ENCODE peak calls at places on chromosome 10, in five cellular contexts. One of them, this sample, is unnamed.

GRCh38 chr10:10642741-10643280 is 374.9 kb upstream of the CELF2 start:
- DNase-seq in transverse colon: no peak
- DNase-seq in CD8-positive, alpha-beta T cell: no peak
- DNase-seq in fibroblast of lung: peak
- DNase-seq in uterus: peak
- DNase-seq in this sample: peak

GRCh38 chr10:89283174-89283987 is 18.5 kb upstream of the IFIT2 start:
- DNase-seq in uterus: no peak
- DNase-seq in CD8-positive, alpha-beta T cell: no peak
- DNase-seq in transverse colon: no peak
- DNase-seq in fibroblast of lung: peak
- DNase-seq in this sample: peak

GRCh38 chr10:86247588-86247987 is 119.0 kb downstream of the GRID1 start:
- DNase-seq in transverse colon: no peak
- DNase-seq in CD8-positive, alpha-beta T cell: no peak
- DNase-seq in fibroblast of lung: no peak
- DNase-seq in uterus: no peak
- DNase-seq in this sample: no peak

GRCh38 chr10:88893611-88894010 is 13.6 kb downstream of the STAMBPL1 start:
- DNase-seq in uterus: peak
- DNase-seq in CD8-positive, alpha-beta T cell: no peak
- DNase-seq in transverse colon: no peak
- DNase-seq in fibroblast of lung: peak
- DNase-seq in this sample: peak

GRCh38 chr10:68628576-68629127 is 68.5 kb downstream of the TET1 start:
- DNase-seq in uterus: no peak
- DNase-seq in transverse colon: peak
- DNase-seq in fibroblast of lung: peak
- DNase-seq in CD8-positive, alpha-beta T cell: no peak
- DNase-seq in this sample: peak

GRCh38 chr10:72170263-72170662 is 45.5 kb upstream of the ANAPC16 start:
- DNase-seq in fibroblast of lung: peak
- DNase-seq in CD8-positive, alpha-beta T cell: no peak
- DNase-seq in uterus: no peak
- DNase-seq in transverse colon: peak
- DNase-seq in this sample: peak

GRCh38 chr10:103079946-103080345 is 113.1 kb downstream of the NT5C2 start:
- DNase-seq in uterus: no peak
- DNase-seq in transverse colon: no peak
- DNase-seq in fibroblast of lung: no peak
- DNase-seq in CD8-positive, alpha-beta T cell: no peak
- DNase-seq in this sample: no peak

GRCh38 chr10:102669206-102670064 is 25.2 kb downstream of the TRIM8 start:
- DNase-seq in transverse colon: peak
- DNase-seq in uterus: no peak
- DNase-seq in fibroblast of lung: peak
- DNase-seq in CD8-positive, alpha-beta T cell: no peak
- DNase-seq in this sample: no peak

GRCh38 chr10:74827045-74827441 is 643 bp downstream of the KAT6B start:
- DNase-seq in uterus: no peak
- DNase-seq in CD8-positive, alpha-beta T cell: no peak
- DNase-seq in transverse colon: no peak
- DNase-seq in fibroblast of lung: no peak
- DNase-seq in this sample: no peak

DNA sequence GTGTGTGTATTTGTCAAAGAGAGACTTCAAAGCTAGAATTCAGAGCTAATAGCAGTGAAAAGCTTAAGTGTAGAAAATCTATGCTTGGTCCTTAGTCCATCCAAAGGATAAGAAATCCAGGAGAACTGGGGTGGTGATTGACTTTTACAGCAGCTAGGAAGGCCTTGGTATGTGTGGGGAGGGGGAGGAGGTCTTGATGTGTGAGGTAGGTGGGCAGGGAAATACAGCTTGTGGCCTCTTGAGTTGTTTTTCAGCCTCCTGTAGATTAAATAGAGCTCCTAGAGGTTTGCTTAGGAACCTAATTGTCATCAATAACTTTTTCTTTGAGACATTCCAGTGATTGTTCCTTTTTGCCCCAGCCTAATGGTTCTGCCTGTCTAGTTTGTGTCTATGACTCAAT is 2.5 kb downstream of the HECTD2 start:
- DNase-seq in transverse colon: no peak
- DNase-seq in uterus: no peak
- DNase-seq in fibroblast of lung: peak
- DNase-seq in CD8-positive, alpha-beta T cell: no peak
- DNase-seq in this sample: no peak
- H3K4me3 ChIP-seq in transverse colon: no peak
- H3K4me3 ChIP-seq in uterus: no peak
- H3K4me3 ChIP-seq in fibroblast of lung: peak
- H3K4me3 ChIP-seq in CD8-positive, alpha-beta T cell: no peak
- H3K4me3 ChIP-seq in this sample: no peak

GRCh38 chr10:100879741-100880360 is 32.9 kb upstream of the SLF2 start:
- DNase-seq in uterus: no peak
- DNase-seq in CD8-positive, alpha-beta T cell: no peak
- DNase-seq in transverse colon: no peak
- DNase-seq in fibroblast of lung: no peak
- DNase-seq in this sample: no peak
- TF ChIP-seq CTCF in uterus: no peak
- TF ChIP-seq CTCF in CD8-positive, alpha-beta T cell: no peak
- TF ChIP-seq CTCF in transverse colon: no peak
- TF ChIP-seq CTCF in fibroblast of lung: no peak
- TF ChIP-seq CTCF in this sample: no peak

DNA sequence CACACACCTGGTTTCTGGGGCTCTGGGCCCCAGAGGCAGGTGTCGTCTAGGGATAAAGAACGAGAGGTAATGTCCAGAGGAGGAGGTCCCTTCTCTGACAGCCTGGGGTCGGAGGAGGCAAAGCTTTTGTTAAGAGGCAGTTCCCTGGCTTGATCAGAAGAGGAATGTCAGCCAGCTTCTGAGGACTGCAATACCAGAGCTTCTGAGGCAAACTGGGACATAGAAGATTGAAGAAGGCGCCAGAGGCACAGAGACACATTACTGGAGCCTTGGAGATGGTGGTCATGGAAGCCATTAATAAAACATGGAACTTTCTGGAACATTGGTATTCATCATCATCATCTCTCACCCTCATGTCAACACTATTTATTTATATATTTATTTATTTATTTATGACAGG is 53.3 kb downstream of the PYROXD2 start:
- DNase-seq in uterus: no peak
- DNase-seq in transverse colon: no peak
- DNase-seq in CD8-positive, alpha-beta T cell: no peak
- DNase-seq in fibroblast of lung: no peak
- DNase-seq in this sample: no peak
- H3K4me3 ChIP-seq in uterus: no peak
- H3K4me3 ChIP-seq in transverse colon: no peak
- H3K4me3 ChIP-seq in CD8-positive, alpha-beta T cell: no peak
- H3K4me3 ChIP-seq in fibroblast of lung: no peak
- H3K4me3 ChIP-seq in this sample: no peak

DNA sequence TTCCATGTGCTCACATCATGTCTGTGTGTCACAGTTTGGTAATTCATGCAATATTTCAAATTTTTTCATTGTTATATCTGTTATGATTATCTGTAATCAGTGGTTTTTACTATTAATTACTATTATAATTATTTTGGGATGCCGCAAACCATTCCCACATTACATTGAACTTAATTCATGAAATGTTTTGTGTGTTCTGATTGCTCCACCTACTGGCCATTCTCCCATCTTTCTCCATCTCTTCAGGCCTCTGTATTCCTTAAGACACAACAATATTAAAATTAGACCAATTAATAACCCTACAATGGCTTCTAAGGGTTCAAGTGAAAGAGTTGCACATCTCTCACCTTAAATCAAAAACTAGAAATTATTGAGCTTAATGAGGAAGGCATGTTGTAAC is 398.5 kb downstream of the PCDH15 start:
- DNase-seq in uterus: no peak
- DNase-seq in transverse colon: no peak
- DNase-seq in fibroblast of lung: peak
- DNase-seq in CD8-positive, alpha-beta T cell: no peak
- DNase-seq in this sample: peak
- TF ChIP-seq CTCF in uterus: no peak
- TF ChIP-seq CTCF in transverse colon: peak
- TF ChIP-seq CTCF in fibroblast of lung: no peak
- TF ChIP-seq CTCF in CD8-positive, alpha-beta T cell: no peak
- TF ChIP-seq CTCF in this sample: peak

DNA sequence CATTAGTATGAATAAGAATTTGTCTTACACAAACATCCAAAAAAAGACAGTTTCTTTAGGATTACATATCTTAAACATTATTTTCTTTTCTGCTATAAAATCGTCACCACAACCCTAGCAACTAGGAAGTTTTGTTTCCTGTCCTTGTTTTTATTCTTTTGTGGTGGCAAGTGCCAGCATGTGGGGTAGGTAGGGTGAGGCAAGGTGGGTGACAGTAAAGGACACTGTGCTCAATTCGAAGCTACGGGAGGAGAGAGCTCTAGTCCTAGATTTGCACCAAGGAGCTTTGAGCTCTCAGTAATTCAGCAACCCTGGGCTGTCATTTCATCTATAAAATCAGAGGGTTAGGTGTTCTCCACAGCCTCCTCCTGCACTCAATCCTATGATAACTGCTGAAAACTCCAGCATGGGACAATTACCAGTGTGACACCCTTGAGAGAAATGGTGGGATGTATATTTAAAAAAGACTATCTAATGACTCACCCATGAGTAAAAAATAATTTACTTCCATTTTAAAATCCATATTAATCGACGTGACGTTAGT is 187.1 kb downstream of the FAM107B start:
- DNase-seq in transverse colon: no peak
- DNase-seq in uterus: no peak
- DNase-seq in CD8-positive, alpha-beta T cell: no peak
- DNase-seq in fibroblast of lung: no peak
- DNase-seq in this sample: no peak
- H3K4me3 ChIP-seq in transverse colon: no peak
- H3K4me3 ChIP-seq in uterus: no peak
- H3K4me3 ChIP-seq in CD8-positive, alpha-beta T cell: peak
- H3K4me3 ChIP-seq in fibroblast of lung: peak
- H3K4me3 ChIP-seq in this sample: no peak

GRCh38 chr10:133351408-133352318 is 4.5 kb downstream of the PRAP1 start:
- DNase-seq in fibroblast of lung: no peak
- DNase-seq in transverse colon: no peak
- DNase-seq in uterus: no peak
- DNase-seq in CD8-positive, alpha-beta T cell: no peak
- DNase-seq in this sample: no peak
- TF ChIP-seq CTCF in fibroblast of lung: no peak
- TF ChIP-seq CTCF in transverse colon: no peak
- TF ChIP-seq CTCF in uterus: no peak
- TF ChIP-seq CTCF in CD8-positive, alpha-beta T cell: no peak
- TF ChIP-seq CTCF in this sample: no peak

GRCh38 chr10:13827418-13827817 is 240.7 kb downstream of the PRPF18 start:
- DNase-seq in fibroblast of lung: peak
- DNase-seq in uterus: no peak
- DNase-seq in transverse colon: no peak
- DNase-seq in CD8-positive, alpha-beta T cell: no peak
- DNase-seq in this sample: peak
- H3K4me3 ChIP-seq in fibroblast of lung: peak
- H3K4me3 ChIP-seq in uterus: no peak
- H3K4me3 ChIP-seq in transverse colon: no peak
- H3K4me3 ChIP-seq in CD8-positive, alpha-beta T cell: no peak
- H3K4me3 ChIP-seq in this sample: no peak

GRCh38 chr10:130341325-130341724 is 205.1 kb downstream of the GLRX3 start:
- DNase-seq in transverse colon: no peak
- DNase-seq in CD8-positive, alpha-beta T cell: no peak
- DNase-seq in fibroblast of lung: no peak
- DNase-seq in uterus: no peak
- DNase-seq in this sample: no peak
- TF ChIP-seq CTCF in transverse colon: peak
- TF ChIP-seq CTCF in CD8-positive, alpha-beta T cell: no peak
- TF ChIP-seq CTCF in fibroblast of lung: no peak
- TF ChIP-seq CTCF in uterus: no peak
- TF ChIP-seq CTCF in this sample: peak

GRCh38 chr10:77943086-77943901 is 16.7 kb upstream of the DLG5 start:
- DNase-seq in fibroblast of lung: peak
- DNase-seq in uterus: peak
- DNase-seq in CD8-positive, alpha-beta T cell: no peak
- DNase-seq in transverse colon: no peak
- DNase-seq in this sample: peak
- H3K4me3 ChIP-seq in fibroblast of lung: no peak
- H3K4me3 ChIP-seq in uterus: no peak
- H3K4me3 ChIP-seq in CD8-positive, alpha-beta T cell: no peak
- H3K4me3 ChIP-seq in transverse colon: no peak
- H3K4me3 ChIP-seq in this sample: no peak